ENCODE peak calls at places on chromosomes 1 and 21, in seven cellular contexts. One of them, this sample, is unnamed.

GRCh38 chr1:51840743-51841461 is 37.6 kb downstream of the NRDC start:
- DNase-seq in naive thymus-derived CD8-positive, alpha-beta T cell: no peak
- DNase-seq in stimulated activated CD4-positive, alpha-beta T cell treated with anti-CD3 and anti-CD28 coated beads, Interleukin-12 subunit alpha, Interleukin-12 subunit beta, amount 100 ng/mL, for 4 hours: no peak
- DNase-seq in WTC11: no peak
- DNase-seq in ureter: no peak
- DNase-seq in cardiac fibroblast: no peak
- DNase-seq in NCI-H1092 treated with DMSO at 0.1 percent for 48 hours: no peak
- DNase-seq in this sample: no peak

GRCh38 chr1:11746092-11746491 is 10.2 kb downstream of the AGTRAP start:
- DNase-seq in naive thymus-derived CD8-positive, alpha-beta T cell: no peak
- DNase-seq in stimulated activated CD4-positive, alpha-beta T cell treated with anti-CD3 and anti-CD28 coated beads, Interleukin-12 subunit alpha, Interleukin-12 subunit beta, amount 100 ng/mL, for 4 hours: no peak
- DNase-seq in WTC11: no peak
- DNase-seq in ureter: no peak
- DNase-seq in cardiac fibroblast: no peak
- DNase-seq in NCI-H1092 treated with DMSO at 0.1 percent for 48 hours: no peak
- DNase-seq in this sample: no peak

GRCh38 chr1:155472491-155472890 is 90.1 kb downstream of the ASH1L start:
- DNase-seq in naive thymus-derived CD8-positive, alpha-beta T cell: no peak
- DNase-seq in stimulated activated CD4-positive, alpha-beta T cell treated with anti-CD3 and anti-CD28 coated beads, Interleukin-12 subunit alpha, Interleukin-12 subunit beta, amount 100 ng/mL, for 4 hours: no peak
- DNase-seq in WTC11: no peak
- DNase-seq in ureter: no peak
- DNase-seq in cardiac fibroblast: no peak
- DNase-seq in NCI-H1092 treated with DMSO at 0.1 percent for 48 hours: no peak
- DNase-seq in this sample: no peak

GRCh38 chr1:175814885-175815284 is 71.5 kb upstream of the TNR start:
- DNase-seq in naive thymus-derived CD8-positive, alpha-beta T cell: no peak
- DNase-seq in stimulated activated CD4-positive, alpha-beta T cell treated with anti-CD3 and anti-CD28 coated beads, Interleukin-12 subunit alpha, Interleukin-12 subunit beta, amount 100 ng/mL, for 4 hours: no peak
- DNase-seq in WTC11: no peak
- DNase-seq in ureter: no peak
- DNase-seq in cardiac fibroblast: no peak
- DNase-seq in NCI-H1092 treated with DMSO at 0.1 percent for 48 hours: no peak
- DNase-seq in this sample: no peak

GRCh38 chr1:81296584-81296983 is 504.1 kb upstream of the ADGRL2 start:
- DNase-seq in naive thymus-derived CD8-positive, alpha-beta T cell: no peak
- DNase-seq in stimulated activated CD4-positive, alpha-beta T cell treated with anti-CD3 and anti-CD28 coated beads, Interleukin-12 subunit alpha, Interleukin-12 subunit beta, amount 100 ng/mL, for 4 hours: no peak
- DNase-seq in WTC11: no peak
- DNase-seq in ureter: no peak
- DNase-seq in cardiac fibroblast: peak; percentile 80
- DNase-seq in NCI-H1092 treated with DMSO at 0.1 percent for 48 hours: no peak
- DNase-seq in this sample: no peak

GRCh38 chr1:214727274-214727673 is 124.3 kb downstream of the CENPF start:
- DNase-seq in naive thymus-derived CD8-positive, alpha-beta T cell: no peak
- DNase-seq in stimulated activated CD4-positive, alpha-beta T cell treated with anti-CD3 and anti-CD28 coated beads, Interleukin-12 subunit alpha, Interleukin-12 subunit beta, amount 100 ng/mL, for 4 hours: no peak
- DNase-seq in WTC11: peak; percentile 46
- DNase-seq in ureter: no peak
- DNase-seq in cardiac fibroblast: no peak
- DNase-seq in NCI-H1092 treated with DMSO at 0.1 percent for 48 hours: no peak
- DNase-seq in this sample: no peak

GRCh38 chr1:38246955-38247952 is 200.7 kb upstream of the POU3F1 start:
- DNase-seq in naive thymus-derived CD8-positive, alpha-beta T cell: no peak
- DNase-seq in stimulated activated CD4-positive, alpha-beta T cell treated with anti-CD3 and anti-CD28 coated beads, Interleukin-12 subunit alpha, Interleukin-12 subunit beta, amount 100 ng/mL, for 4 hours: no peak
- DNase-seq in WTC11: no peak
- DNase-seq in ureter: peak; percentile 51
- DNase-seq in cardiac fibroblast: no peak
- DNase-seq in NCI-H1092 treated with DMSO at 0.1 percent for 48 hours: no peak
- DNase-seq in this sample: peak; percentile 58

GRCh38 chr1:187952446-187952845 is 1123.7 kb downstream of the PLA2G4A start:
- DNase-seq in naive thymus-derived CD8-positive, alpha-beta T cell: no peak
- DNase-seq in stimulated activated CD4-positive, alpha-beta T cell treated with anti-CD3 and anti-CD28 coated beads, Interleukin-12 subunit alpha, Interleukin-12 subunit beta, amount 100 ng/mL, for 4 hours: no peak
- DNase-seq in WTC11: no peak
- DNase-seq in ureter: no peak
- DNase-seq in cardiac fibroblast: no peak
- DNase-seq in NCI-H1092 treated with DMSO at 0.1 percent for 48 hours: no peak
- DNase-seq in this sample: no peak

GRCh38 chr1:188937965-188938551 is 1539.6 kb downstream of the BRINP3 start:
- DNase-seq in naive thymus-derived CD8-positive, alpha-beta T cell: no peak
- DNase-seq in stimulated activated CD4-positive, alpha-beta T cell treated with anti-CD3 and anti-CD28 coated beads, Interleukin-12 subunit alpha, Interleukin-12 subunit beta, amount 100 ng/mL, for 4 hours: no peak
- DNase-seq in WTC11: no peak
- DNase-seq in ureter: no peak
- DNase-seq in cardiac fibroblast: no peak
- DNase-seq in NCI-H1092 treated with DMSO at 0.1 percent for 48 hours: no peak
- DNase-seq in this sample: no peak

GRCh38 chr1:72281144-72281543 is 1.2 kb downstream of the NEGR1 start:
- DNase-seq in naive thymus-derived CD8-positive, alpha-beta T cell: no peak
- DNase-seq in stimulated activated CD4-positive, alpha-beta T cell treated with anti-CD3 and anti-CD28 coated beads, Interleukin-12 subunit alpha, Interleukin-12 subunit beta, amount 100 ng/mL, for 4 hours: no peak
- DNase-seq in WTC11: no peak
- DNase-seq in ureter: no peak
- DNase-seq in cardiac fibroblast: no peak
- DNase-seq in NCI-H1092 treated with DMSO at 0.1 percent for 48 hours: peak; percentile 6
- DNase-seq in this sample: no peak

GRCh38 chr1:32600034-32600433 is 50.3 kb downstream of the ZBTB8OS start:
- DNase-seq in naive thymus-derived CD8-positive, alpha-beta T cell: no peak
- DNase-seq in stimulated activated CD4-positive, alpha-beta T cell treated with anti-CD3 and anti-CD28 coated beads, Interleukin-12 subunit alpha, Interleukin-12 subunit beta, amount 100 ng/mL, for 4 hours: no peak
- DNase-seq in WTC11: no peak
- DNase-seq in ureter: no peak
- DNase-seq in cardiac fibroblast: no peak
- DNase-seq in NCI-H1092 treated with DMSO at 0.1 percent for 48 hours: no peak
- DNase-seq in this sample: no peak

GRCh38 chr21:33560965-33561364 is 18.1 kb downstream of the SON start:
- DNase-seq in naive thymus-derived CD8-positive, alpha-beta T cell: no peak
- DNase-seq in stimulated activated CD4-positive, alpha-beta T cell treated with anti-CD3 and anti-CD28 coated beads, Interleukin-12 subunit alpha, Interleukin-12 subunit beta, amount 100 ng/mL, for 4 hours: no peak
- DNase-seq in WTC11: no peak
- DNase-seq in ureter: no peak
- DNase-seq in cardiac fibroblast: no peak
- DNase-seq in NCI-H1092 treated with DMSO at 0.1 percent for 48 hours: no peak
- DNase-seq in this sample: no peak

GRCh38 chr1:238681021-238681420 is 705.3 kb upstream of the CHRM3 start:
- DNase-seq in naive thymus-derived CD8-positive, alpha-beta T cell: no peak
- DNase-seq in stimulated activated CD4-positive, alpha-beta T cell treated with anti-CD3 and anti-CD28 coated beads, Interleukin-12 subunit alpha, Interleukin-12 subunit beta, amount 100 ng/mL, for 4 hours: no peak
- DNase-seq in WTC11: no peak
- DNase-seq in ureter: no peak
- DNase-seq in cardiac fibroblast: peak; percentile 65
- DNase-seq in NCI-H1092 treated with DMSO at 0.1 percent for 48 hours: no peak
- DNase-seq in this sample: no peak

GRCh38 chr1:37073752-37074151 is 39.4 kb upstream of the GRIK3 start:
- DNase-seq in naive thymus-derived CD8-positive, alpha-beta T cell: no peak
- DNase-seq in stimulated activated CD4-positive, alpha-beta T cell treated with anti-CD3 and anti-CD28 coated beads, Interleukin-12 subunit alpha, Interleukin-12 subunit beta, amount 100 ng/mL, for 4 hours: no peak
- DNase-seq in WTC11: no peak
- DNase-seq in ureter: no peak
- DNase-seq in cardiac fibroblast: no peak
- DNase-seq in NCI-H1092 treated with DMSO at 0.1 percent for 48 hours: peak; percentile 62
- DNase-seq in this sample: no peak

GRCh38 chr1:32984090-32984828 is 19.6 kb upstream of the RNF19B start:
- DNase-seq in naive thymus-derived CD8-positive, alpha-beta T cell: no peak
- DNase-seq in stimulated activated CD4-positive, alpha-beta T cell treated with anti-CD3 and anti-CD28 coated beads, Interleukin-12 subunit alpha, Interleukin-12 subunit beta, amount 100 ng/mL, for 4 hours: no peak
- DNase-seq in WTC11: peak; percentile 46
- DNase-seq in ureter: no peak
- DNase-seq in cardiac fibroblast: peak; percentile 54
- DNase-seq in NCI-H1092 treated with DMSO at 0.1 percent for 48 hours: no peak
- DNase-seq in this sample: no peak

GRCh38 chr1:247367786-247368342 is 36.2 kb upstream of the ZNF496 start:
- DNase-seq in naive thymus-derived CD8-positive, alpha-beta T cell: no peak
- DNase-seq in stimulated activated CD4-positive, alpha-beta T cell treated with anti-CD3 and anti-CD28 coated beads, Interleukin-12 subunit alpha, Interleukin-12 subunit beta, amount 100 ng/mL, for 4 hours: no peak
- DNase-seq in WTC11: no peak
- DNase-seq in ureter: no peak
- DNase-seq in cardiac fibroblast: peak; percentile 44
- DNase-seq in NCI-H1092 treated with DMSO at 0.1 percent for 48 hours: no peak
- DNase-seq in this sample: no peak

GRCh38 chr21:41501919-41502318 is 6.0 kb downstream of the TMPRSS2 start:
- DNase-seq in naive thymus-derived CD8-positive, alpha-beta T cell: no peak
- DNase-seq in stimulated activated CD4-positive, alpha-beta T cell treated with anti-CD3 and anti-CD28 coated beads, Interleukin-12 subunit alpha, Interleukin-12 subunit beta, amount 100 ng/mL, for 4 hours: no peak
- DNase-seq in WTC11: no peak
- DNase-seq in ureter: no peak
- DNase-seq in cardiac fibroblast: no peak
- DNase-seq in NCI-H1092 treated with DMSO at 0.1 percent for 48 hours: no peak
- DNase-seq in this sample: no peak

This sample was measured in HuH-7.